ENCODE peak calls at places on chromosomes 13 and 19, in seven cellular contexts. Z, W, Y, E, V, K and D are unnamed samples.

GRCh38 chr19:35006342-35006998 is 6.3 kb downstream of the GRAMD1A start:
- DNase-seq in K (no peak), Y (no peak), W (no peak), E (no peak), V (no peak), Z (peak), D (no peak)

GRCh38 chr19:3227054-3227626 is 2.7 kb downstream of the CELF5 start:
- DNase-seq in K (no peak), Z (no peak), E (no peak), V (no peak), W (no peak), Y (no peak), D (no peak)

GRCh38 chr13:110387451-110388140 is 80.5 kb downstream of the COL4A2 start:
- DNase-seq in Y (no peak), K (no peak), Z (peak), E (no peak), V (no peak), W (no peak), D (no peak)

GRCh38 chr13:105368781-105369180 is 1166.7 kb downstream of the EFNB2 start:
- DNase-seq in E (no peak), V (no peak), K (no peak), Z (no peak), W (no peak), Y (no peak), D (no peak)

GRCh38 chr13:20334309-20334708 is 102.2 kb upstream of the GJB6 start:
- DNase-seq in W (no peak), Y (no peak), V (no peak), E (no peak), K (no peak), Z (no peak), D (no peak)

GRCh38 chr13:70090036-70090723 is 17.4 kb upstream of the ATXN8OS start:
- DNase-seq in W (no peak), K (no peak), Z (no peak), E (no peak), V (no peak), Y (no peak), D (no peak)

GRCh38 chr19:28980236-28980868 is 232.6 kb downstream of the UQCRFS1 start:
- DNase-seq in Z (peak), K (no peak), W (no peak), Y (no peak), V (no peak), E (no peak), D (no peak)

GRCh38 chr13:110057052-110057451 is 249.9 kb downstream of the COL4A1 start:
- DNase-seq in E (no peak), Y (no peak), V (no peak), Z (no peak), W (no peak), K (no peak), D (no peak)